ENCODE peak calls at places on chromosomes 16 and 17, in eight cellular contexts. G is ELR, N is cardiac muscle cell, F is fibroblast of the aortic adventitia, X is cardiac septum, Q is T-helper 1 cell, M is uterus, P is T-helper 17 cell. V is an unnamed sample.

GRCh38 chr17:49898547-49899490 is 51.0 kb upstream of the TAC4 start:
- DNase-seq in G (peak; percentile 58), N (peak; percentile 42), F (no peak), X (no peak), Q (no peak), M (no peak), P (no peak), V (no peak)

GRCh38 chr17:42536372-42537155 is 523 bp downstream of the NAGLU start:
- DNase-seq in G (peak; percentile 85), N (peak; percentile 87), F (peak; percentile 74), X (peak; percentile 92), Q (peak; percentile 56), M (peak; percentile 86), P (peak; percentile 63), V (peak; percentile 95)

GRCh38 chr17:17107891-17108680 is 65.8 kb downstream of the MPRIP start:
- DNase-seq in G (no peak), N (no peak), F (peak; percentile 60), X (no peak), Q (no peak), M (no peak), P (no peak), V (no peak)

GRCh38 chr16:63302841-63303240 is 1266.6 kb upstream of the CDH8 start:
- DNase-seq in G (no peak), N (no peak), F (no peak), X (no peak), Q (no peak), M (no peak), P (no peak), V (no peak)

GRCh38 chr16:77307764-77308561 is 108.8 kb downstream of the SYCE1L start:
- DNase-seq in G (peak; percentile 78), N (no peak), F (peak; percentile 78), X (no peak), Q (no peak), M (no peak), P (no peak), V (no peak)

GRCh38 chr16:70481929-70482536 is 27.6 kb downstream of the FCSK start:
- DNase-seq in G (peak; percentile 68), N (no peak), F (peak; percentile 53), X (no peak), Q (no peak), M (no peak), P (no peak), V (no peak)

GRCh38 chr16:87740909-87741424 is 24.8 kb downstream of the KLHDC4 start:
- DNase-seq in G (no peak), N (no peak), F (peak; percentile 25), X (no peak), Q (no peak), M (no peak), P (no peak), V (no peak)

GRCh38 chr17:17204635-17205231 is 1.4 kb downstream of the PLD6 start:
- DNase-seq in G (no peak), N (no peak), F (no peak), X (no peak), Q (no peak), M (no peak), P (no peak), V (no peak)

GRCh38 chr17:60481604-60482003 is 44.4 kb downstream of the APPBP2 start:
- DNase-seq in G (no peak), N (no peak), F (no peak), X (no peak), Q (no peak), M (no peak), P (no peak), V (no peak)

GRCh38 chr16:57830890-57831484 is 28.7 kb upstream of the KIFC3 start:
- DNase-seq in G (no peak), N (no peak), F (peak; percentile 9), X (no peak), Q (no peak), M (no peak), P (no peak), V (no peak)

GRCh38 chr17:42929497-42929844 is 28.9 kb downstream of the G6PC1 start:
- DNase-seq in G (no peak), N (no peak), F (no peak), X (no peak), Q (no peak), M (no peak), P (no peak), V (no peak)